ENCODE peak calls at places on chromosomes 2 and 18, in four cellular contexts. P, X, A and T are unnamed samples. For H3K9me3, the result is how much of the 10 kb centered on the place peaks cover.

GRCh38 chr2:15941483-15941853 is 1.1 kb downstream of the MYCN start:
- DNase-seq in X (no peak), A (peak), P (peak), T (no peak)

GRCh38 chr18:8431036-8431435 is 178.2 kb upstream of the RAB12 start:
- DNase-seq in A (no peak), X (no peak), P (no peak), T (no peak)

GRCh38 chr2:171034315-171034714 is 105.3 kb downstream of the GORASP2 start:
- DNase-seq in X (no peak), A (no peak), P (no peak), T (no peak)

GRCh38 chr2:202237787-202238233 is 587 bp downstream of the SUMO1 start:
- DNase-seq in X (no peak), A (peak), P (no peak), T (peak)

GRCh38 chr18:69968073-69968472 is 20.4 kb upstream of the CD226 start:
- DNase-seq in P (no peak), A (no peak), X (no peak), T (no peak)

GRCh38 chr2:63654959-63655358 is 66.2 kb downstream of the MDH1 start:
- DNase-seq in A (no peak), P (no peak), X (no peak), T (no peak)

GRCh38 chr2:18299423-18300212 is 260.8 kb downstream of the RDH14 start:
- DNase-seq in X (no peak), A (peak), P (no peak), T (no peak)

GRCh38 chr2:177346192-177346591 is 46.4 kb upstream of the AGPS start:
- DNase-seq in P (no peak), X (no peak), A (no peak), T (no peak)

GRCh38 chr18:51953521-51953920 is 386.5 kb upstream of the DCC start:
- DNase-seq in A (no peak), X (no peak), P (no peak), T (no peak)

GRCh38 chr2:213216461-213216860 is 65.0 kb upstream of the IKZF2 start:
- DNase-seq in P (no peak), X (no peak), A (no peak), T (no peak)

GRCh38 chr2:75465317-75465998 is 95.3 kb downstream of the EVA1A start:
- DNase-seq in P (no peak), A (no peak), X (no peak), T (no peak)

GRCh38 chr18:3305354-3305762 is 43.4 kb downstream of the MYL12B start:
- DNase-seq in A (no peak), P (no peak), X (no peak), T (no peak)

GRCh38 chr2:206392118-206392517 is 51.2 kb upstream of the ADAM23 start:
- DNase-seq in A (peak), X (no peak), P (no peak), T (no peak)

GRCh38 chr2:47086571-47086970 is 68.5 kb downstream of the STPG4 start:
- DNase-seq in P (peak), A (no peak), X (no peak), T (no peak)

GRCh38 chr2:149223472-149224062 is 106.8 kb upstream of the LYPD6 start:
- DNase-seq in P (no peak), X (no peak), A (no peak), T (no peak)

GRCh38 chr2:215364157-215365155 is 52.6 kb downstream of the ATIC start:
- DNase-seq in P (no peak), X (no peak), A (no peak), T (no peak)
- TF ChIP-seq POLR2A in P (no peak), X (no peak), A (no peak), T (no peak)

GRCh38 chr2:121993682-121994081 is 238.2 kb downstream of the TSN start:
- DNase-seq in P (no peak), A (no peak), X (no peak), T (no peak)

GRCh38 chr2:121994238-121995206 is 239.1 kb downstream of the TSN start:
- DNase-seq in P (no peak), A (no peak), X (no peak), T (no peak)

DNA sequence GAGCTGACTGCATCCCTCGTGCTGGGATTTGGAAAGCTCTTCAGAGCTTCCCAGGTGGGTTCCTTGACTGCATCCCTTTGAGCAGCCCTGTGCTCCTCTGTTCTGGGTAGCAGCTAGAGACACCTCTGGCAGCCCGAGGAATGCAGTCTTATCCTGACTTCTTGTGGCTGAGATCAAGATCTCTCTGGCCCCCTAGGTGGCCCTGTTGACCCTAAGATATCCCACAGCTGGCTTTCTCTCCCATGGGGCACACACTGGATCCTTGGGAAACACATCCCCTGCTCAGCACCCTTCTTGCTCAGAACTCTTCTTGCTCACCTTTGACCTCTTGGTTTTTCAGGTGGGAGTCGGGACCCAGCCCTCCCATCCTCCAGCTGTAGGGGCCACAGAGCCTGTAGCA is 237.2 kb downstream of the TSN start:
- DNase-seq in A (no peak), X (no peak), P (no peak), T (no peak)
- H3K9me3 ChIP-seq in A (under half), X (under half), P (under half), T (under half)

GRCh38 chr18:58118510-58118909 is 74.5 kb downstream of the NEDD4L start:
- DNase-seq in A (no peak), X (no peak), P (no peak), T (no peak)

GRCh38 chr18:58114766-58115165 is 70.7 kb downstream of the NEDD4L start:
- DNase-seq in A (no peak), P (no peak), X (no peak), T (no peak)

GRCh38 chr18:58116815-58117214 is 72.8 kb downstream of the NEDD4L start:
- DNase-seq in A (no peak), P (no peak), X (no peak), T (no peak)

GRCh38 chr18:58119819-58120218 is 75.8 kb downstream of the NEDD4L start:
- DNase-seq in P (no peak), A (no peak), X (no peak), T (no peak)

GRCh38 chr18:58117685-58118403 is 73.8 kb downstream of the NEDD4L start:
- DNase-seq in X (no peak), P (peak), A (peak), T (no peak)
- TF ChIP-seq POLR2A in X (no peak), P (no peak), A (no peak), T (no peak)

GRCh38 chr18:80056095-80056494 is 21.9 kb downstream of the RBFA start:
- DNase-seq in P (no peak), X (no peak), A (no peak), T (no peak)
- H3K9me3 ChIP-seq in P (under half), X (under half), A (under half), T (under half)

GRCh38 chr2:219509780-219510511 is 4.3 kb upstream of the ASIC4 start:
- DNase-seq in A (no peak), X (no peak), P (peak), T (peak)

GRCh38 chr2:219511547-219512325 is 2.5 kb upstream of the ASIC4 start:
- DNase-seq in P (no peak), A (no peak), X (no peak), T (no peak)

GRCh38 chr2:219508933-219509779 is 5.1 kb upstream of the ASIC4 start:
- DNase-seq in A (no peak), X (no peak), P (no peak), T (no peak)

GRCh38 chr2:219512524-219513216 is 1.6 kb upstream of the ASIC4 start:
- DNase-seq in P (no peak), A (no peak), X (no peak), T (no peak)

DNA sequence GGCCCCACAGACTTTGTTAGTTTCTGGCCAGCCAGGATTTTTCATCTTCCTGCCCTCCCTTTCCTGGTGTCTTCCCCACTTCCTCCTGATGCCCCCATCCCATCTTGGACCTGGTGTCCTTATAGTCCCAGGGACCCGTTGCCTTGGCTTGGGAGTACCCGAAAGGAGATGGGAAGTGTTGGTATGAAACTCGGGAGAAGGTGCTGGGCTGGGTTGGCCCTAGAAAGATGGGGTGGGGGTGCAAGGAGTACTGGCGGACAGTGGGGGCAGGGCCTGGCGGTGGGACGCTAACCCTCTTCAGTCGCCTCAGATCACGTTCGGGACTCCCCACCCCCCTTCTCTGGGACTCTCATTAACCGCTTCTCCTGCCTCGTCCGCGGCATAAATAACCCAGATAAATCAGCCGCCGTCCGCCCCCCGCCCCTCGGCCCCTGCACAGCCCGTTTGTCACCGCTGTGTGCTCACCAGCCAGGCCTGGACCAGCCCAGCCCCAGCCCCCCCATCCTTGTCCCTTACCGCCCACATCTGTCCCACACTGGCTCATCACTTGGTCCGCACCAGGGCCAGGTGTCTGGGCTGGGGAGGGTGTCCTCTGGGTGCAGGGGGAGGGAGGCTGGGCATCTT is 3.7 kb upstream of the ASIC4 start:
- DNase-seq in A (no peak), P (no peak), X (no peak), T (no peak)
- TF ChIP-seq POLR2A in A (no peak), P (no peak), X (no peak), T (no peak)

GRCh38 chr18:78625446-78625845 is 354.2 kb upstream of the SALL3 start:
- DNase-seq in A (no peak), P (no peak), X (no peak), T (no peak)
- H3K9me3 ChIP-seq in A (under half), P (under half), X (under half), T (under half)

GRCh38 chr2:197311521-197312033 is 997 bp upstream of the ANKRD44 start:
- DNase-seq in X (no peak), A (no peak), P (no peak), T (no peak)
- TF ChIP-seq POLR2A in X (no peak), A (no peak), P (no peak), T (no peak)

DNA sequence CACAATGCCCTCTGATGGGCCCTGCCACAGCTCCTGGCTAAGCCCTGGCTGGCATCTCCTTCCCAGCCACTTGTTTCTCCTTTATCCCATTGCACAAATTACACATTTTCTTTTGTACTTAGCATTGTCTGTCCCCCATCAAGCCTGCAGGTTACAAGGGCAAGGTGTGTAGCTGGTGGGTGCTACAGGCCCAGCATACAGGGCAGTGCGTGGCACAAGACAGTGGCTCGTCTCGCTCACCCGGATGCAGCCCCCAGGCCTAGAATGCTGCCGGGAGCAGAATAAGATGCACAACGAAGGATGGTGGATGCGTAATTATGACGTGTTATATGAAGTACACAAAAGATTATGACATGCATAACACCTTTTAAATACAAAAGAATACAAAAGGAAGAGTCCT is 87.6 kb downstream of the EIPR1 start:
- DNase-seq in X (no peak), P (no peak), A (no peak), T (no peak)
- H3K9me3 ChIP-seq in X (under half), P (under half), A (under half), T (under half)

GRCh38 chr18:37320320-37320719 is 245.3 kb downstream of the CELF4 start:
- DNase-seq in P (no peak), X (no peak), A (no peak), T (no peak)
- TF ChIP-seq POLR2A in P (no peak), X (no peak), A (no peak), T (no peak)